ENCODE peak calls at places on chromosomes 2 and 18, in seven cellular contexts. C is colonic mucosa; J is mesenchymal stem cell; Y is HCT116; E is CD8-positive, alpha-beta T cell; S is MM.1S; G is esophagus muscularis mucosa. K is an unnamed sample.

GRCh38 chr2:134513468-134513810 is 205.4 kb downstream of the TMEM163 start:
- DNase-seq in J (no peak), C (no peak), E (no peak), S (no peak), Y (no peak), G (no peak), K (no peak)

GRCh38 chr2:233865838-233866237 is 2.3 kb downstream of the MSL3B start:
- DNase-seq in C (no peak), J (no peak), E (no peak), G (no peak), Y (no peak), S (no peak), K (peak)

GRCh38 chr2:203338322-203338721 is 10.1 kb downstream of the ABI2 start:
- DNase-seq in G (no peak), Y (no peak), J (no peak), C (no peak), E (no peak), S (no peak), K (no peak)

GRCh38 chr2:117714110-117714509 is 100.4 kb upstream of the DDX18 start:
- DNase-seq in E (no peak), C (no peak), J (peak), Y (no peak), S (no peak), G (no peak), K (no peak)

GRCh38 chr2:23497063-23497462 is 112.1 kb downstream of the KLHL29 start:
- DNase-seq in S (no peak), Y (no peak), J (no peak), C (no peak), E (no peak), G (no peak), K (no peak)

GRCh38 chr2:25304339-25304728 is 37.4 kb downstream of the DNMT3A start:
- DNase-seq in Y (no peak), J (no peak), G (no peak), S (no peak), C (no peak), E (no peak), K (no peak)

GRCh38 chr2:233349005-233349998 is 5.0 kb upstream of the DGKD start:
- DNase-seq in C (peak), Y (no peak), G (no peak), J (no peak), E (no peak), S (peak), K (peak)

GRCh38 chr2:100580474-100581264 is 17.9 kb downstream of the PDCL3 start:
- DNase-seq in S (no peak), J (no peak), C (peak), G (no peak), Y (no peak), E (peak), K (no peak)

GRCh38 chr2:192151848-192152247 is 42.9 kb downstream of the TMEFF2 start:
- DNase-seq in G (no peak), E (no peak), Y (no peak), C (no peak), S (no peak), J (peak), K (no peak)

GRCh38 chr18:21538230-21538629 is 62.3 kb downstream of the ESCO1 start:
- DNase-seq in C (no peak), E (no peak), G (no peak), J (no peak), S (no peak), Y (no peak), K (no peak)

GRCh38 chr2:105597011-105597830 is 147.5 kb upstream of the NCK2 start:
- DNase-seq in S (no peak), E (no peak), C (no peak), G (no peak), J (no peak), Y (no peak), K (no peak)
- H3K27ac ChIP-seq in S (peak), E (no peak), C (no peak), G (no peak), J (no peak), Y (no peak), K (no peak)

GRCh38 chr18:10416020-10416419 is 38.4 kb upstream of the APCDD1 start:
- DNase-seq in E (no peak), Y (no peak), S (no peak), J (no peak), G (peak), C (no peak), K (no peak)

GRCh38 chr18:10414293-10414842 is 40.1 kb upstream of the APCDD1 start:
- DNase-seq in C (no peak), J (no peak), Y (no peak), S (no peak), G (no peak), E (no peak), K (no peak)

GRCh38 chr18:10410472-10411300 is 43.7 kb upstream of the APCDD1 start:
- DNase-seq in C (no peak), S (no peak), E (no peak), G (peak), J (no peak), Y (no peak), K (no peak)

GRCh38 chr18:10412933-10413332 is 41.5 kb upstream of the APCDD1 start:
- DNase-seq in E (no peak), G (peak), S (no peak), J (no peak), C (no peak), Y (no peak), K (no peak)

DNA sequence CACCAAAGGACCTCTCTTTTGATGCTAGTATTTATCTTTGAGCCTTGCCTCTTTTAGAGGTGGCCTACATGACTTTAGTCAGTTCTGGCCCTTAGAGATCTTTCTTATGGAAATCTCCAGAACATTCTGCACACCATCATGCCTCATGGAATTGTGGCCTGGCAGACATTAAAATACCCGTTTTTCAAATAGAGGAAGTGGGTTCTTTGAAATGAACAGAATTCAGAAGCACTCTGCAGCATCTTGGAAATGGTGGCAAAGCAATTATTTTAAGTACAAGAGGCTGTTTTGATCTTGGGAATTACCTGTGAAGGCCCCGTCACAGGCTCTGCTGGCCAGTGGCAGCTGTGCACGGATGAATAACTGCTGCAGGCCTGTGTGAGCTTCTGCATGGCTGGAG is 40.7 kb upstream of the APCDD1 start:
- DNase-seq in Y (no peak), E (no peak), S (no peak), C (no peak), G (no peak), J (no peak), K (no peak)
- H3K27ac ChIP-seq in Y (no peak), E (no peak), S (no peak), C (no peak), G (no peak), J (no peak), K (no peak)

GRCh38 chr2:221450280-221450679 is 121.8 kb downstream of the EPHA4 start:
- DNase-seq in E (no peak), Y (no peak), G (no peak), C (no peak), S (no peak), J (no peak), K (no peak)

GRCh38 chr2:221449406-221449805 is 122.7 kb downstream of the EPHA4 start:
- DNase-seq in E (no peak), S (no peak), C (no peak), J (no peak), Y (no peak), G (no peak), K (no peak)

GRCh38 chr2:221447310-221447709 is 124.8 kb downstream of the EPHA4 start:
- DNase-seq in E (no peak), C (no peak), S (no peak), J (peak), Y (no peak), G (no peak), K (no peak)

GRCh38 chr2:221448857-221449390 is 123.2 kb downstream of the EPHA4 start:
- DNase-seq in G (no peak), Y (no peak), J (no peak), S (no peak), E (no peak), C (no peak), K (no peak)

GRCh38 chr2:221448086-221448856 is 123.8 kb downstream of the EPHA4 start:
- DNase-seq in S (no peak), G (no peak), E (no peak), C (no peak), J (no peak), Y (no peak), K (no peak)
- H3K27ac ChIP-seq in S (no peak), G (no peak), E (no peak), C (no peak), J (no peak), Y (no peak), K (no peak)

GRCh38 chr2:28300489-28300888 is 92.2 kb upstream of the FOSL2 start:
- DNase-seq in G (no peak), Y (no peak), C (no peak), J (peak), E (no peak), S (no peak), K (no peak)

GRCh38 chr2:28296243-28296642 is 96.4 kb upstream of the FOSL2 start:
- DNase-seq in C (no peak), Y (peak), J (peak), G (no peak), E (no peak), S (no peak), K (no peak)

GRCh38 chr2:28296904-28297303 is 95.8 kb upstream of the FOSL2 start:
- DNase-seq in J (peak), G (no peak), C (no peak), S (no peak), Y (peak), E (no peak), K (no peak)

GRCh38 chr2:28298406-28298805 is 94.3 kb upstream of the FOSL2 start:
- DNase-seq in S (no peak), G (no peak), C (no peak), E (no peak), J (no peak), Y (no peak), K (no peak)

DNA sequence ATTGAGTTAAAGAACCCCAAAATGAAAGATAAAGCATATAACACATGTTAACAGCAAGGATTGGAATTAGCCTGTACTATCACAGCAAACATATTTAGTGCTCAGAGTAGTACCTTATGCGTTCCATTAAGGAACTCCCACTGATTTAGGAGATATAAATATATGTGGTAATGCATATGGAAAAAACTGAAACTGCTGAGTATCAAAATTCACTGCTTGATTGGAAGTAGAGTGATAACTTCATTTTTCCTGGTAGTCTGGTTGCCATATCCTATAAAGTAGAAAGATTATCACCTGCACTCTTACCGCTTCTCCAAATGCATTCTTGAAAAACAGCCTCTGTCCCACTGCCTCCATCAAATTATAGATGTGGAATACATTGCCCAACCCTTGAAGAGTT is 95.1 kb upstream of the FOSL2 start:
- DNase-seq in J (no peak), Y (no peak), G (no peak), C (no peak), S (no peak), E (no peak), K (no peak)
- H3K27ac ChIP-seq in J (no peak), Y (no peak), G (no peak), C (no peak), S (no peak), E (no peak), K (no peak)

GRCh38 chr2:46644690-46645385 is 165.5 kb downstream of the TMEM247 start:
- DNase-seq in S (no peak), C (no peak), J (peak), Y (no peak), E (no peak), G (no peak), K (no peak)
- H3K27ac ChIP-seq in S (no peak), C (no peak), J (peak), Y (no peak), E (no peak), G (peak), K (no peak)

K was measured in OCI-LY7.